ENCODE peak calls at places on chromosomes 6 and 20, in five cellular contexts. R is brain microvascular endothelial cell, H is BE2C, L is RWPE1, V is AG04450. U is an unnamed sample.
A peak's percentile ranks its signal among the peaks of the same experiment; 100 is the strongest.

GRCh38 chr6:45548657-45549515 is 171.2 kb upstream of the SUPT3H start:
- DNase-seq in L (no peak), R (no peak), H (no peak), V (no peak), U (no peak)

GRCh38 chr20:60271597-60271996 is 313.4 kb downstream of the CDH26 start:
- DNase-seq in V (no peak), H (no peak), R (no peak), L (peak; percentile 38), U (no peak)

GRCh38 chr6:2952557-2953095 is 18.7 kb downstream of the SERPINB6 start:
- DNase-seq in V (peak; percentile 75), L (peak; percentile 44), H (peak; percentile 85), R (peak; percentile 81), U (peak; percentile 91)

GRCh38 chr6:11272491-11273192 is 40.2 kb upstream of the NEDD9 start:
- DNase-seq in R (no peak), V (no peak), L (no peak), H (no peak), U (no peak)

GRCh38 chr6:43670623-43670986 is 17.0 kb downstream of the MRPS18A start:
- DNase-seq in H (no peak), V (no peak), R (no peak), L (no peak), U (no peak)

GRCh38 chr6:170108890-170109587 is 181.8 kb downstream of the DLL1 start:
- DNase-seq in R (no peak), V (no peak), L (no peak), H (no peak), U (no peak)

GRCh38 chr6:36616888-36617521 is 22.8 kb downstream of the SRSF3 start:
- DNase-seq in V (no peak), R (no peak), H (peak; percentile 86), L (peak; percentile 77), U (peak; percentile 90)

GRCh38 chr6:111743859-111744692 is 129.2 kb downstream of the FYN start:
- DNase-seq in H (peak; percentile 32), V (peak; percentile 52), L (no peak), R (peak; percentile 78), U (no peak)

GRCh38 chr20:63498950-63499332 is at the start of gene EEF1A2:
- DNase-seq in L (no peak), R (no peak), V (no peak), H (peak; percentile 82), U (no peak)

GRCh38 chr6:122832515-122833228 is 43.6 kb downstream of the SMPDL3A start:
- DNase-seq in L (no peak), V (no peak), R (no peak), H (no peak), U (no peak)

GRCh38 chr6:53042112-53042511 is 23.1 kb upstream of the FBXO9 start:
- DNase-seq in V (peak; percentile 79), R (peak; percentile 73), L (peak; percentile 63), H (no peak), U (peak; percentile 79)

GRCh38 chr20:3051385-3052019 is 5.7 kb downstream of the MRPS26 start:
- DNase-seq in L (no peak), H (no peak), R (no peak), V (no peak), U (no peak)

GRCh38 chr6:125957845-125958244 is 1.3 kb downstream of the HINT3 start:
- DNase-seq in V (no peak), R (no peak), L (peak; percentile 54), H (no peak), U (peak; percentile 64)

GRCh38 chr6:165664553-165665383 is 1.7 kb upstream of the PDE10A start:
- DNase-seq in V (no peak), L (no peak), H (no peak), R (no peak), U (no peak)

GRCh38 chr6:97438011-97438671 is 155.1 kb upstream of the MMS22L start:
- DNase-seq in V (no peak), L (no peak), H (no peak), R (no peak), U (no peak)

GRCh38 chr6:34383171-34383631 is 9.3 kb downstream of the NUDT3 start:
- DNase-seq in R (peak; percentile 63), V (peak; percentile 57), H (no peak), L (no peak), U (no peak)

GRCh38 chr20:38970302-38970701 is 8.2 kb downstream of the DHX35 start:
- DNase-seq in R (peak; percentile 81), V (no peak), H (no peak), L (peak; percentile 44), U (peak; percentile 55)

GRCh38 chr6:105991561-105992314 is 94.4 kb upstream of the PRDM1 start:
- DNase-seq in R (no peak), H (peak; percentile 8), L (peak; percentile 36), V (no peak), U (peak; percentile 29)

GRCh38 chr6:7697820-7698623 is 27.9 kb upstream of the BMP6 start:
- DNase-seq in H (no peak), R (peak; percentile 79), V (peak; percentile 78), L (peak; percentile 60), U (peak; percentile 55)

GRCh38 chr6:109455502-109456282 is at the start of gene MICAL1:
- DNase-seq in R (peak; percentile 38), H (peak; percentile 81), V (no peak), L (peak; percentile 65), U (peak; percentile 66)

GRCh38 chr20:7195704-7196103 is 428.2 kb downstream of the BMP2 start:
- DNase-seq in V (no peak), H (no peak), L (peak; percentile 33), R (peak; percentile 85), U (no peak)

U was measured in A172.